ENCODE peak calls at places on chromosome 1, in five cellular contexts. One of them, this sample, is unnamed. For H3K9me3, the result is how much of the 10 kb centered on the place peaks cover.

GRCh38 chr1:2314297-2314802 is 77.0 kb downstream of the MORN1 start:
- DNase-seq in AG04450: no peak
- DNase-seq in SJSA1: peak
- DNase-seq in left ventricle myocardium inferior: peak
- DNase-seq in SK-N-SH: peak
- DNase-seq in this sample: no peak

GRCh38 chr1:17861685-17862084 is 106.6 kb downstream of the ACTL8 start:
- DNase-seq in AG04450: no peak
- DNase-seq in SJSA1: no peak
- DNase-seq in left ventricle myocardium inferior: no peak
- DNase-seq in SK-N-SH: peak
- DNase-seq in this sample: no peak

GRCh38 chr1:117372863-117373412 is 5.7 kb downstream of the MAN1A2 start:
- DNase-seq in AG04450: no peak
- DNase-seq in SJSA1: no peak
- DNase-seq in left ventricle myocardium inferior: no peak
- DNase-seq in SK-N-SH: no peak
- DNase-seq in this sample: no peak

GRCh38 chr1:156128749-156129682 is 14.5 kb downstream of the LMNA start:
- DNase-seq in AG04450: no peak
- DNase-seq in SJSA1: no peak
- DNase-seq in left ventricle myocardium inferior: peak
- DNase-seq in SK-N-SH: no peak
- DNase-seq in this sample: no peak

GRCh38 chr1:202998836-202999750 is 8.1 kb upstream of the TMEM183A start:
- DNase-seq in AG04450: no peak
- DNase-seq in SJSA1: no peak
- DNase-seq in left ventricle myocardium inferior: no peak
- DNase-seq in SK-N-SH: peak
- DNase-seq in this sample: peak

GRCh38 chr1:110945626-110946025 is 18.1 kb downstream of the LRIF1 start:
- DNase-seq in AG04450: no peak
- DNase-seq in SJSA1: no peak
- DNase-seq in left ventricle myocardium inferior: no peak
- DNase-seq in SK-N-SH: no peak
- DNase-seq in this sample: no peak

GRCh38 chr1:9588551-9589143 is at the start of gene TMEM201:
- DNase-seq in AG04450: peak
- DNase-seq in SJSA1: peak
- DNase-seq in left ventricle myocardium inferior: peak
- DNase-seq in SK-N-SH: peak
- DNase-seq in this sample: peak

GRCh38 chr1:173798078-173798477 is 26.4 kb upstream of the DARS2 start:
- DNase-seq in AG04450: no peak
- DNase-seq in SJSA1: no peak
- DNase-seq in left ventricle myocardium inferior: no peak
- DNase-seq in SK-N-SH: no peak
- DNase-seq in this sample: no peak

GRCh38 chr1:183915634-183916510 is 111.0 kb downstream of the RGL1 start:
- DNase-seq in AG04450: peak
- DNase-seq in SJSA1: peak
- DNase-seq in left ventricle myocardium inferior: peak
- DNase-seq in SK-N-SH: peak
- DNase-seq in this sample: peak

GRCh38 chr1:91650764-91651163 is 150.1 kb downstream of the CDC7 start:
- DNase-seq in AG04450: peak
- DNase-seq in SJSA1: no peak
- DNase-seq in left ventricle myocardium inferior: peak
- DNase-seq in SK-N-SH: no peak
- DNase-seq in this sample: no peak

GRCh38 chr1:9349331-9349851 is 56.7 kb downstream of the SPSB1 start:
- DNase-seq in AG04450: no peak
- DNase-seq in SJSA1: no peak
- DNase-seq in left ventricle myocardium inferior: no peak
- DNase-seq in SK-N-SH: no peak
- DNase-seq in this sample: no peak

GRCh38 chr1:2073382-2074230 is 23.4 kb downstream of the PRKCZ start:
- DNase-seq in AG04450: peak
- DNase-seq in SJSA1: no peak
- DNase-seq in left ventricle myocardium inferior: no peak
- DNase-seq in SK-N-SH: peak
- DNase-seq in this sample: no peak

GRCh38 chr1:160197231-160197630 is 6.9 kb downstream of the CASQ1 start:
- DNase-seq in AG04450: no peak
- DNase-seq in SJSA1: no peak
- DNase-seq in left ventricle myocardium inferior: peak
- DNase-seq in SK-N-SH: no peak
- DNase-seq in this sample: no peak

GRCh38 chr1:102535829-102536505 is 539.2 kb upstream of the OLFM3 start:
- DNase-seq in AG04450: no peak
- DNase-seq in SJSA1: no peak
- DNase-seq in left ventricle myocardium inferior: no peak
- DNase-seq in SK-N-SH: no peak
- DNase-seq in this sample: no peak

GRCh38 chr1:171868217-171868616 is 26.9 kb downstream of the DNM3 start:
- DNase-seq in AG04450: no peak
- DNase-seq in SJSA1: no peak
- DNase-seq in left ventricle myocardium inferior: no peak
- DNase-seq in SK-N-SH: no peak
- DNase-seq in this sample: peak

GRCh38 chr1:111888740-111889376 is 100.6 kb downstream of the KCND3 start:
- DNase-seq in AG04450: no peak
- DNase-seq in SJSA1: no peak
- DNase-seq in left ventricle myocardium inferior: no peak
- DNase-seq in SK-N-SH: no peak
- DNase-seq in this sample: no peak

GRCh38 chr1:193988885-193989284 is 802.5 kb upstream of the B3GALT2 start:
- DNase-seq in AG04450: no peak
- DNase-seq in SJSA1: no peak
- DNase-seq in left ventricle myocardium inferior: no peak
- DNase-seq in SK-N-SH: no peak
- DNase-seq in this sample: no peak
- H3K9me3 ChIP-seq in AG04450: under half
- H3K9me3 ChIP-seq in SJSA1: under half
- H3K9me3 ChIP-seq in left ventricle myocardium inferior: half or more
- H3K9me3 ChIP-seq in SK-N-SH: under half
- H3K9me3 ChIP-seq in this sample: under half

GRCh38 chr1:220249522-220249921 is 22.7 kb downstream of the RAB3GAP2 start:
- DNase-seq in AG04450: no peak
- DNase-seq in SJSA1: no peak
- DNase-seq in left ventricle myocardium inferior: no peak
- DNase-seq in SK-N-SH: no peak
- DNase-seq in this sample: no peak
- H3K9me3 ChIP-seq in AG04450: under half
- H3K9me3 ChIP-seq in SJSA1: under half
- H3K9me3 ChIP-seq in left ventricle myocardium inferior: under half
- H3K9me3 ChIP-seq in SK-N-SH: under half
- H3K9me3 ChIP-seq in this sample: under half

GRCh38 chr1:227612658-227613057 is 49.3 kb downstream of the ZNF678 start:
- DNase-seq in AG04450: no peak
- DNase-seq in SJSA1: no peak
- DNase-seq in left ventricle myocardium inferior: no peak
- DNase-seq in SK-N-SH: no peak
- DNase-seq in this sample: no peak

GRCh38 chr1:227604446-227604845 is 41.1 kb downstream of the ZNF678 start:
- DNase-seq in AG04450: no peak
- DNase-seq in SJSA1: no peak
- DNase-seq in left ventricle myocardium inferior: no peak
- DNase-seq in SK-N-SH: no peak
- DNase-seq in this sample: no peak

GRCh38 chr1:227603327-227603726 is 40.0 kb downstream of the ZNF678 start:
- DNase-seq in AG04450: no peak
- DNase-seq in SJSA1: no peak
- DNase-seq in left ventricle myocardium inferior: no peak
- DNase-seq in SK-N-SH: no peak
- DNase-seq in this sample: no peak

DNA sequence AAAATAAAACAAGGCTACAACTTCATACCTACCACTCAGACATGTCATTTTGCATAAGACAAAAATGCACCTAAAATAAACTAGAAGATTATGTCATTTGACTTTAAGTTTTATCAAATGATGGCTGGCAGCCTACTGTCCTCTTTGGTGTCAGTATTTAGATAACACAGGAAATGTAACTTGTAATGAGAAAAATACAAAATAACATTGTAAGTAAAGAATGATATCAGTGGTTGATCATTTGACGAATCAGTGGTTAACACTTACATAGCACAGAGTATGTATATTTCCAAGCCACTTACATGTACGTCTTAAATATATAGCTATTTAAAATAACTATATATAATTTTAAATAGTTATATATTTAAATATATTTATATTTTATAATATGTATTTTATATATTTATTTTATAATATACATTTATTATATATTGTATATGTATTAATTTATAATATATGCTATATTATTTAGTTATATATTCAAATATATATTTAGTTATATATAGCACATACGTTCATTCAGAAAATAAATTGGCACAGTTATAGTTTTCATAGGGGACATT is 44.1 kb downstream of the ZNF678 start:
- DNase-seq in AG04450: no peak
- DNase-seq in SJSA1: no peak
- DNase-seq in left ventricle myocardium inferior: no peak
- DNase-seq in SK-N-SH: no peak
- DNase-seq in this sample: no peak
- H3K9me3 ChIP-seq in AG04450: under half
- H3K9me3 ChIP-seq in SJSA1: under half
- H3K9me3 ChIP-seq in left ventricle myocardium inferior: under half
- H3K9me3 ChIP-seq in SK-N-SH: under half
- H3K9me3 ChIP-seq in this sample: under half

GRCh38 chr1:248393050-248393449 is 9.8 kb upstream of the OR2T1 start:
- DNase-seq in AG04450: no peak
- DNase-seq in SJSA1: no peak
- DNase-seq in left ventricle myocardium inferior: no peak
- DNase-seq in SK-N-SH: no peak
- DNase-seq in this sample: no peak
- H3K9me3 ChIP-seq in AG04450: under half
- H3K9me3 ChIP-seq in SJSA1: under half
- H3K9me3 ChIP-seq in left ventricle myocardium inferior: under half
- H3K9me3 ChIP-seq in SK-N-SH: under half
- H3K9me3 ChIP-seq in this sample: under half

GRCh38 chr1:61186753-61187152 is 104.4 kb downstream of the NFIA start:
- DNase-seq in AG04450: no peak
- DNase-seq in SJSA1: no peak
- DNase-seq in left ventricle myocardium inferior: no peak
- DNase-seq in SK-N-SH: no peak
- DNase-seq in this sample: no peak
- H3K9me3 ChIP-seq in AG04450: under half
- H3K9me3 ChIP-seq in SJSA1: under half
- H3K9me3 ChIP-seq in left ventricle myocardium inferior: under half
- H3K9me3 ChIP-seq in SK-N-SH: under half
- H3K9me3 ChIP-seq in this sample: under half

DNA sequence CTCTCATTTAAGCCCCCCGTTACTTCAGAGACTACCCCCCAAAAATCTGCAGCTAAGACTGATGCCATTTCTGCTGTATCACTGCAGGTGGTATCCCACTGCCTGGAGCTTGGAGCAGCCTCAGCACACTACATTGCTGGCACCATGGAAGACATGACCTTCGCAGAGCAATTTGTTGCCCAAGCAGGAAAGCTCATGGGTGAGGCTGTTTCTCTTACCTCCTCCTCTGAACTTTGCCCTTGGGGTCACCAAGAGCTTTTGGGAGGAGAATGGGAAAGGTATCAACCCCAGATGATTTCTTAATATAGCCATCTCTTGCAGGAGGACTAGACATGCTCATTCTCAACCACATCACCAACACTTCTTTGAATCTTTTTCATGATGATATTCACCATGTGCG is 2.0 kb downstream of the HSD11B1 start:
- DNase-seq in AG04450: no peak
- DNase-seq in SJSA1: no peak
- DNase-seq in left ventricle myocardium inferior: no peak
- DNase-seq in SK-N-SH: no peak
- DNase-seq in this sample: no peak
- H3K9me3 ChIP-seq in AG04450: under half
- H3K9me3 ChIP-seq in SJSA1: under half
- H3K9me3 ChIP-seq in left ventricle myocardium inferior: under half
- H3K9me3 ChIP-seq in SK-N-SH: under half
- H3K9me3 ChIP-seq in this sample: under half

DNA sequence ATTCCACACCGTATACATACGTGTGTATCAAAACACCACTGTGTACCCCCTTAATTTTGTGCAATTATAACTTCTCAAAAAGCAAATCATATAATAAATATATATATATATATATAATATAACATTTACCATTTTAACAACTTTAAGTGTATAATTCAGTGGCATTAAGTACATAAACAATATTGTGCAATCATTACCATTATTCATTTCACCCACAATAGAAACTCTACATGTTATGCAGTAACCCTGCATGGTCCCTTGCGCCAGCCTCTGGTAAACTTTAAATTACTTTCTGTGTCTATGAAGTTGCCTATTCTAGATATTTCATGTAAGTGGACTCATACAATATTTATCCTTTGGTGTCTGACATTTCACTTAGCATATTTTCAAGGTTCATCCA is 13.1 kb downstream of the ZMYM4 start:
- DNase-seq in AG04450: no peak
- DNase-seq in SJSA1: no peak
- DNase-seq in left ventricle myocardium inferior: no peak
- DNase-seq in SK-N-SH: no peak
- DNase-seq in this sample: no peak
- H3K9me3 ChIP-seq in AG04450: under half
- H3K9me3 ChIP-seq in SJSA1: under half
- H3K9me3 ChIP-seq in left ventricle myocardium inferior: under half
- H3K9me3 ChIP-seq in SK-N-SH: under half
- H3K9me3 ChIP-seq in this sample: under half

GRCh38 chr1:97056386-97056785 is 334.8 kb downstream of the PTBP2 start:
- DNase-seq in AG04450: no peak
- DNase-seq in SJSA1: no peak
- DNase-seq in left ventricle myocardium inferior: no peak
- DNase-seq in SK-N-SH: no peak
- DNase-seq in this sample: no peak
- H3K9me3 ChIP-seq in AG04450: under half
- H3K9me3 ChIP-seq in SJSA1: under half
- H3K9me3 ChIP-seq in left ventricle myocardium inferior: under half
- H3K9me3 ChIP-seq in SK-N-SH: under half
- H3K9me3 ChIP-seq in this sample: under half

GRCh38 chr1:81109038-81109437 is 691.7 kb upstream of the ADGRL2 start:
- DNase-seq in AG04450: no peak
- DNase-seq in SJSA1: no peak
- DNase-seq in left ventricle myocardium inferior: no peak
- DNase-seq in SK-N-SH: no peak
- DNase-seq in this sample: no peak
- H3K9me3 ChIP-seq in AG04450: under half
- H3K9me3 ChIP-seq in SJSA1: under half
- H3K9me3 ChIP-seq in left ventricle myocardium inferior: under half
- H3K9me3 ChIP-seq in SK-N-SH: under half
- H3K9me3 ChIP-seq in this sample: under half